ENCODE peak calls at places on chromosomes 1 and 21, in five cellular contexts. N is nephron progenitor cell; V is AG08396; D is stimulated activated CD4-positive, alpha-beta T cell treated with anti-CD3 and anti-CD28 coated beads, Interleukin-4, amount 100 ng/mL, for 1 hour; X is KG1. A is an unnamed sample.

GRCh38 chr1:8702121-8702520 is 115.3 kb downstream of the RERE start:
- DNase-seq in N (no peak), V (peak; percentile 30), D (no peak), X (no peak), A (peak; percentile 64)

GRCh38 chr1:41678141-41678878 is 193.8 kb upstream of the EDN2 start:
- DNase-seq in N (no peak), V (peak; percentile 53), D (no peak), X (no peak), A (peak; percentile 42)

GRCh38 chr1:88200545-88200944 is 483.5 kb upstream of the PKN2 start:
- DNase-seq in N (no peak), V (no peak), D (no peak), X (no peak), A (no peak)

GRCh38 chr1:112744019-112744578 is 29.0 kb upstream of the PPM1J start:
- DNase-seq in N (peak; percentile 48), V (peak; percentile 77), D (no peak), X (no peak), A (peak; percentile 83)

GRCh38 chr21:37873655-37874054 is 42.6 kb downstream of the KCNJ6 start:
- DNase-seq in N (no peak), V (no peak), D (no peak), X (no peak), A (no peak)

GRCh38 chr1:202112864-202113689 is 9.6 kb upstream of the GPR37L1 start:
- DNase-seq in N (no peak), V (no peak), D (no peak), X (no peak), A (no peak)

GRCh38 chr1:227748496-227749182 is 13.4 kb downstream of the SNAP47 start:
- DNase-seq in N (no peak), V (peak; percentile 23), D (no peak), X (no peak), A (peak; percentile 34)

GRCh38 chr1:40630488-40631223 is 34.8 kb downstream of the RIMS3 start:
- DNase-seq in N (peak; percentile 67), V (peak; percentile 44), D (peak; percentile 25), X (no peak), A (no peak)

GRCh38 chr1:108524676-108525075 is 35.2 kb upstream of the EEIG2 start:
- DNase-seq in N (no peak), V (no peak), D (no peak), X (no peak), A (no peak)

GRCh38 chr1:64403331-64403730 is 66.6 kb upstream of the CACHD1 start:
- DNase-seq in N (no peak), V (peak; percentile 12), D (no peak), X (no peak), A (peak; percentile 60)

GRCh38 chr1:204384636-204385354 is 25.1 kb upstream of the PLEKHA6 start:
- DNase-seq in N (no peak), V (peak; percentile 75), D (no peak), X (no peak), A (peak; percentile 78)

GRCh38 chr1:60427194-60427593 is 353.6 kb upstream of the C1orf87 start:
- DNase-seq in N (no peak), V (no peak), D (no peak), X (no peak), A (peak; percentile 38)

GRCh38 chr1:85606414-85606800 is 25.8 kb downstream of the CCN1 start:
- DNase-seq in N (no peak), V (no peak), D (no peak), X (no peak), A (no peak)

GRCh38 chr1:91397605-91398004 is 7.0 kb downstream of the HFM1 start:
- DNase-seq in N (no peak), V (no peak), D (no peak), X (no peak), A (no peak)

GRCh38 chr1:9835758-9836631 is 12.2 kb upstream of the CLSTN1 start:
- DNase-seq in N (peak; percentile 75), V (peak; percentile 46), D (no peak), X (no peak), A (peak; percentile 49)

GRCh38 chr21:37783016-37783415 is 133.2 kb downstream of the KCNJ6 start:
- DNase-seq in N (no peak), V (no peak), D (no peak), X (no peak), A (peak; percentile 25)

GRCh38 chr1:67853704-67854103 is 20.4 kb upstream of the GNG12 start:
- DNase-seq in N (peak; percentile 74), V (peak; percentile 77), D (no peak), X (no peak), A (peak; percentile 90)

GRCh38 chr1:206912445-206913095 is 9.2 kb downstream of the FCMR start:
- DNase-seq in N (peak; percentile 62), V (peak; percentile 84), D (peak; percentile 47), X (peak; percentile 61), A (peak; percentile 64)

GRCh38 chr21:31557421-31557955 is 102.0 kb upstream of the SOD1 start:
- DNase-seq in N (peak; percentile 70), V (no peak), D (peak; percentile 26), X (no peak), A (no peak)

GRCh38 chr1:16631248-16632043 is 18.1 kb upstream of the NBPF1 start:
- DNase-seq in N (peak; percentile 10), V (no peak), D (no peak), X (no peak), A (no peak)

GRCh38 chr1:198977909-198978308 is 339.1 kb downstream of the PTPRC start:
- DNase-seq in N (no peak), V (no peak), D (no peak), X (no peak), A (no peak)

GRCh38 chr1:195717651-195718050 is 890.6 kb downstream of the KCNT2 start:
- DNase-seq in N (no peak), V (peak; percentile 30), D (no peak), X (no peak), A (peak; percentile 59)

GRCh38 chr21:30713786-30714185 is 4.8 kb downstream of the KRTAP21-3 start:
- DNase-seq in N (no peak), V (no peak), D (no peak), X (no peak), A (no peak)

GRCh38 chr21:35508389-35508888 is 459.3 kb upstream of the RUNX1 start:
- DNase-seq in N (no peak), V (peak; percentile 53), D (no peak), X (peak; percentile 72), A (peak; percentile 95)

GRCh38 chr1:51973587-51974474 is 16.7 kb downstream of the RAB3B start:
- DNase-seq in N (no peak), V (no peak), D (no peak), X (no peak), A (peak; percentile 63)

GRCh38 chr1:57824535-57824934 is 400.7 kb upstream of the DAB1 start:
- DNase-seq in N (no peak), V (no peak), D (no peak), X (no peak), A (peak; percentile 22)

GRCh38 chr1:180926164-180926981 is 13.7 kb downstream of the KIAA1614 start:
- DNase-seq in N (peak; percentile 37), V (peak; percentile 44), D (no peak), X (peak; percentile 30), A (peak; percentile 66)

GRCh38 chr1:162632743-162633326 is 571 bp downstream of the DDR2 start:
- DNase-seq in N (no peak), V (no peak), D (no peak), X (no peak), A (peak; percentile 37)

GRCh38 chr1:110872745-110873435 is at the start of gene CD53:
- DNase-seq in N (no peak), V (no peak), D (no peak), X (peak; percentile 57), A (no peak)

GRCh38 chr21:34669149-34669879 is 520 bp downstream of the CLIC6 start:
- DNase-seq in N (peak; percentile 47), V (peak; percentile 30), D (peak; percentile 28), X (no peak), A (peak; percentile 20)

GRCh38 chr1:111743679-111744101 is 4.5 kb upstream of the INKA2 start:
- DNase-seq in N (no peak), V (peak; percentile 52), D (no peak), X (no peak), A (peak; percentile 78)

GRCh38 chr1:214372092-214372491 is 91.1 kb downstream of the SMYD2 start:
- DNase-seq in N (no peak), V (no peak), D (no peak), X (no peak), A (no peak)

GRCh38 chr1:59333626-59334277 is 36.9 kb downstream of the FGGY start:
- DNase-seq in N (no peak), V (no peak), D (no peak), X (no peak), A (no peak)

GRCh38 chr21:14900058-14900457 is 164.7 kb downstream of the NRIP1 start:
- DNase-seq in N (no peak), V (no peak), D (no peak), X (no peak), A (peak; percentile 66)

GRCh38 chr1:93171549-93172050 is 8.6 kb downstream of the TMED5 start:
- DNase-seq in N (no peak), V (no peak), D (no peak), X (no peak), A (no peak)

GRCh38 chr1:235888119-235888643 is 21.5 kb upstream of the LYST start:
- DNase-seq in N (no peak), V (no peak), D (peak; percentile 50), X (no peak), A (no peak)